ENCODE peak calls at places on chromosomes 11 and 22, in four cellular contexts. C is progenitor cell of endocrine pancreas, B is NCI-H2081 treated with DMSO at 0.1 percent for 48 hours, O is H7. I is an unnamed sample.

GRCh38 chr11:15396778-15397177 is 282.1 kb downstream of the INSC start:
- DNase-seq in B (no peak), O (no peak), C (no peak), I (no peak)

GRCh38 chr11:75113049-75113448 is 16.4 kb upstream of the OR2AT4 start:
- DNase-seq in C (no peak), B (no peak), O (no peak), I (no peak)

GRCh38 chr22:22164541-22165272 is 79.9 kb upstream of the VPREB1 start:
- DNase-seq in O (peak), B (no peak), C (no peak), I (no peak)

GRCh38 chr11:33980896-33981295 is 70.6 kb upstream of the CAPRIN1 start:
- DNase-seq in C (no peak), O (no peak), B (peak), I (no peak)

GRCh38 chr22:39707351-39707750 is 136.8 kb downstream of the CACNA1I start:
- DNase-seq in O (no peak), C (no peak), B (no peak), I (no peak)

GRCh38 chr11:12921580-12922157 is 87.4 kb upstream of the RASSF10 start:
- DNase-seq in B (peak), O (peak), C (no peak), I (no peak)

GRCh38 chr11:68722143-68722542 is 29.2 kb downstream of the TESMIN start:
- DNase-seq in O (no peak), B (no peak), C (no peak), I (no peak)

GRCh38 chr11:109251230-109251629 is 170.8 kb upstream of the C11orf87 start:
- DNase-seq in B (no peak), C (no peak), O (no peak), I (no peak)

GRCh38 chr22:38148252-38148651 is 33.4 kb downstream of the PLA2G6 start:
- DNase-seq in O (no peak), C (no peak), B (no peak), I (peak)

GRCh38 chr22:24101966-24102365 is 79.3 kb upstream of the SUSD2 start:
- DNase-seq in B (no peak), C (no peak), O (no peak), I (no peak)

GRCh38 chr11:96055706-96056387 is 131.9 kb upstream of the MTMR2 start:
- DNase-seq in O (no peak), B (no peak), C (no peak), I (peak)

GRCh38 chr11:17529814-17530162 is 14.4 kb downstream of the USH1C start:
- DNase-seq in C (no peak), B (no peak), O (no peak), I (no peak)

GRCh38 chr11:111632798-111633197 is 30.5 kb downstream of the SIK2 start:
- DNase-seq in C (no peak), O (no peak), B (no peak), I (no peak)

GRCh38 chr22:44307509-44308169 is 5.1 kb downstream of the SHISAL1 start:
- DNase-seq in C (no peak), B (no peak), O (no peak), I (no peak)

GRCh38 chr11:12090761-12091261 is 19.6 kb upstream of the MICAL2 start:
- DNase-seq in B (no peak), O (no peak), C (no peak), I (no peak)

GRCh38 chr11:83649468-83649915 is 363.3 kb upstream of the CCDC90B start:
- DNase-seq in C (no peak), B (no peak), O (no peak), I (no peak)

GRCh38 chr22:18110944-18111758 is 542 bp downstream of the TUBA8 start:
- DNase-seq in B (no peak), O (peak), C (no peak), I (no peak)

GRCh38 chr11:61756452-61757212 is 4.2 kb downstream of the MYRF start:
- DNase-seq in C (peak), O (no peak), B (no peak), I (peak)

GRCh38 chr11:76730887-76731286 is 52.3 kb upstream of the TSKU start:
- DNase-seq in O (no peak), C (no peak), B (no peak), I (no peak)

GRCh38 chr11:35905901-35906661 is 37.8 kb upstream of the LDLRAD3 start:
- DNase-seq in C (no peak), B (no peak), O (no peak), I (no peak)

GRCh38 chr11:123235117-123235686 is 40.2 kb upstream of the CLMP start:
- DNase-seq in C (no peak), B (no peak), O (peak), I (no peak)

GRCh38 chr22:41619979-41620645 is 731 bp downstream of the DESI1 start:
- DNase-seq in B (no peak), C (peak), O (peak), I (peak)

GRCh38 chr11:91608662-91609061 is 616.0 kb upstream of the FAT3 start:
- DNase-seq in B (peak), O (no peak), C (no peak), I (no peak)

GRCh38 chr11:33454264-33454663 is 197.1 kb downstream of the HIPK3 start:
- DNase-seq in C (no peak), O (no peak), B (peak), I (no peak)

I was measured in iris pigment epithelial cell.